ENCODE peak calls at places on chromosomes 5 and 9, in nine cellular contexts. One of them, this sample, is unnamed.

GRCh38 chr9:29456940-29457339 is 1883.7 kb upstream of the C9orf72 start:
- DNase-seq in LoVo: no peak
- DNase-seq in HuH-7: no peak
- DNase-seq in T-helper 2 cell: no peak
- DNase-seq in non-pigmented ciliary epithelial cell: no peak
- DNase-seq in EH: no peak
- DNase-seq in astrocyte of the spinal cord: peak
- DNase-seq in RPMI7951: peak
- DNase-seq in HFFc6: peak
- DNase-seq in this sample: no peak

GRCh38 chr5:179906795-179907569 is 715 bp downstream of the TBC1D9B start:
- DNase-seq in T-helper 2 cell: peak
- DNase-seq in LoVo: peak
- DNase-seq in HFFc6: no peak
- DNase-seq in non-pigmented ciliary epithelial cell: no peak
- DNase-seq in HuH-7: peak
- DNase-seq in EH: peak
- DNase-seq in astrocyte of the spinal cord: peak
- DNase-seq in RPMI7951: peak
- DNase-seq in this sample: no peak

GRCh38 chr5:17169507-17169906 is 47.9 kb upstream of the BASP1 start:
- DNase-seq in astrocyte of the spinal cord: no peak
- DNase-seq in EH: peak
- DNase-seq in LoVo: no peak
- DNase-seq in RPMI7951: no peak
- DNase-seq in HuH-7: no peak
- DNase-seq in non-pigmented ciliary epithelial cell: no peak
- DNase-seq in HFFc6: peak
- DNase-seq in T-helper 2 cell: no peak
- DNase-seq in this sample: no peak

GRCh38 chr9:124344291-124345050 is 70.8 kb downstream of the PSMB7 start:
- DNase-seq in non-pigmented ciliary epithelial cell: no peak
- DNase-seq in EH: no peak
- DNase-seq in T-helper 2 cell: no peak
- DNase-seq in astrocyte of the spinal cord: no peak
- DNase-seq in LoVo: no peak
- DNase-seq in RPMI7951: no peak
- DNase-seq in HFFc6: no peak
- DNase-seq in HuH-7: no peak
- DNase-seq in this sample: no peak

GRCh38 chr5:169029661-169030274 is 271.2 kb downstream of the SLIT3 start:
- DNase-seq in LoVo: no peak
- DNase-seq in astrocyte of the spinal cord: peak
- DNase-seq in RPMI7951: no peak
- DNase-seq in HFFc6: no peak
- DNase-seq in non-pigmented ciliary epithelial cell: no peak
- DNase-seq in HuH-7: no peak
- DNase-seq in EH: no peak
- DNase-seq in T-helper 2 cell: no peak
- DNase-seq in this sample: no peak

GRCh38 chr9:109471994-109472393 is 26.1 kb downstream of the PTPN3 start:
- DNase-seq in astrocyte of the spinal cord: no peak
- DNase-seq in LoVo: no peak
- DNase-seq in HuH-7: no peak
- DNase-seq in HFFc6: no peak
- DNase-seq in T-helper 2 cell: no peak
- DNase-seq in EH: no peak
- DNase-seq in non-pigmented ciliary epithelial cell: no peak
- DNase-seq in RPMI7951: peak
- DNase-seq in this sample: no peak

GRCh38 chr9:77735515-77735914 is 87.4 kb upstream of the GNA14 start:
- DNase-seq in HuH-7: no peak
- DNase-seq in EH: peak
- DNase-seq in RPMI7951: no peak
- DNase-seq in LoVo: no peak
- DNase-seq in T-helper 2 cell: no peak
- DNase-seq in non-pigmented ciliary epithelial cell: peak
- DNase-seq in HFFc6: no peak
- DNase-seq in astrocyte of the spinal cord: peak
- DNase-seq in this sample: no peak

GRCh38 chr5:35926389-35927051 is 11.9 kb downstream of the CAPSL start:
- DNase-seq in non-pigmented ciliary epithelial cell: no peak
- DNase-seq in HFFc6: peak
- DNase-seq in astrocyte of the spinal cord: peak
- DNase-seq in T-helper 2 cell: peak
- DNase-seq in RPMI7951: peak
- DNase-seq in LoVo: peak
- DNase-seq in EH: peak
- DNase-seq in HuH-7: peak
- DNase-seq in this sample: no peak

GRCh38 chr9:86549920-86550319 is 195.7 kb upstream of the TUT7 start:
- DNase-seq in LoVo: no peak
- DNase-seq in HFFc6: no peak
- DNase-seq in T-helper 2 cell: no peak
- DNase-seq in RPMI7951: peak
- DNase-seq in astrocyte of the spinal cord: no peak
- DNase-seq in non-pigmented ciliary epithelial cell: no peak
- DNase-seq in HuH-7: no peak
- DNase-seq in EH: peak
- DNase-seq in this sample: peak

GRCh38 chr9:110143969-110144545 is 63.9 kb downstream of the C9orf152 start:
- DNase-seq in LoVo: no peak
- DNase-seq in EH: no peak
- DNase-seq in T-helper 2 cell: no peak
- DNase-seq in astrocyte of the spinal cord: no peak
- DNase-seq in RPMI7951: no peak
- DNase-seq in HFFc6: no peak
- DNase-seq in non-pigmented ciliary epithelial cell: no peak
- DNase-seq in HuH-7: no peak
- DNase-seq in this sample: no peak

GRCh38 chr9:68574150-68574549 is 33.5 kb upstream of the TMEM252 start:
- DNase-seq in EH: no peak
- DNase-seq in RPMI7951: no peak
- DNase-seq in HFFc6: no peak
- DNase-seq in non-pigmented ciliary epithelial cell: no peak
- DNase-seq in LoVo: no peak
- DNase-seq in T-helper 2 cell: no peak
- DNase-seq in astrocyte of the spinal cord: no peak
- DNase-seq in HuH-7: no peak
- DNase-seq in this sample: no peak

GRCh38 chr5:473344-474192 is 30.6 kb downstream of the EXOC3 start:
- DNase-seq in EH: peak
- DNase-seq in LoVo: peak
- DNase-seq in HuH-7: no peak
- DNase-seq in non-pigmented ciliary epithelial cell: no peak
- DNase-seq in RPMI7951: peak
- DNase-seq in T-helper 2 cell: no peak
- DNase-seq in HFFc6: peak
- DNase-seq in astrocyte of the spinal cord: peak
- DNase-seq in this sample: no peak

GRCh38 chr9:98724810-98725530 is 16.2 kb upstream of the GABBR2 start:
- DNase-seq in non-pigmented ciliary epithelial cell: no peak
- DNase-seq in T-helper 2 cell: no peak
- DNase-seq in astrocyte of the spinal cord: no peak
- DNase-seq in HuH-7: no peak
- DNase-seq in LoVo: no peak
- DNase-seq in HFFc6: no peak
- DNase-seq in EH: no peak
- DNase-seq in RPMI7951: no peak
- DNase-seq in this sample: no peak

GRCh38 chr5:122581629-122582028 is 193.3 kb upstream of the SNX2 start:
- DNase-seq in HFFc6: no peak
- DNase-seq in HuH-7: no peak
- DNase-seq in RPMI7951: peak
- DNase-seq in T-helper 2 cell: no peak
- DNase-seq in non-pigmented ciliary epithelial cell: no peak
- DNase-seq in EH: no peak
- DNase-seq in astrocyte of the spinal cord: no peak
- DNase-seq in LoVo: no peak
- DNase-seq in this sample: no peak

GRCh38 chr9:14018061-14018460 is 295.9 kb downstream of the NFIB start:
- DNase-seq in LoVo: no peak
- DNase-seq in non-pigmented ciliary epithelial cell: no peak
- DNase-seq in astrocyte of the spinal cord: peak
- DNase-seq in EH: no peak
- DNase-seq in RPMI7951: peak
- DNase-seq in HFFc6: no peak
- DNase-seq in HuH-7: no peak
- DNase-seq in T-helper 2 cell: no peak
- DNase-seq in this sample: no peak

GRCh38 chr9:120267929-120268328 is 312.0 kb downstream of the CDK5RAP2 start:
- DNase-seq in LoVo: no peak
- DNase-seq in non-pigmented ciliary epithelial cell: no peak
- DNase-seq in EH: peak
- DNase-seq in HuH-7: no peak
- DNase-seq in RPMI7951: peak
- DNase-seq in HFFc6: no peak
- DNase-seq in T-helper 2 cell: no peak
- DNase-seq in astrocyte of the spinal cord: no peak
- DNase-seq in this sample: no peak

GRCh38 chr5:115699967-115700366 is 74.1 kb upstream of the TMED7 start:
- DNase-seq in LoVo: no peak
- DNase-seq in non-pigmented ciliary epithelial cell: no peak
- DNase-seq in T-helper 2 cell: no peak
- DNase-seq in EH: no peak
- DNase-seq in RPMI7951: no peak
- DNase-seq in astrocyte of the spinal cord: no peak
- DNase-seq in HFFc6: no peak
- DNase-seq in HuH-7: no peak
- DNase-seq in this sample: no peak

GRCh38 chr5:62547929-62548678 is 30.5 kb upstream of the LRRC70 start:
- DNase-seq in HuH-7: no peak
- DNase-seq in RPMI7951: no peak
- DNase-seq in non-pigmented ciliary epithelial cell: no peak
- DNase-seq in astrocyte of the spinal cord: no peak
- DNase-seq in HFFc6: no peak
- DNase-seq in EH: peak
- DNase-seq in LoVo: no peak
- DNase-seq in T-helper 2 cell: no peak
- DNase-seq in this sample: no peak

GRCh38 chr9:133405508-133406009 is 12.3 kb downstream of the REXO4 start:
- DNase-seq in RPMI7951: no peak
- DNase-seq in non-pigmented ciliary epithelial cell: no peak
- DNase-seq in EH: peak
- DNase-seq in LoVo: no peak
- DNase-seq in HFFc6: peak
- DNase-seq in astrocyte of the spinal cord: peak
- DNase-seq in HuH-7: no peak
- DNase-seq in T-helper 2 cell: no peak
- DNase-seq in this sample: no peak

GRCh38 chr5:14721990-14722656 is 57.6 kb downstream of the OTULIN start:
- DNase-seq in non-pigmented ciliary epithelial cell: no peak
- DNase-seq in T-helper 2 cell: no peak
- DNase-seq in astrocyte of the spinal cord: no peak
- DNase-seq in EH: peak
- DNase-seq in HFFc6: peak
- DNase-seq in RPMI7951: peak
- DNase-seq in LoVo: no peak
- DNase-seq in HuH-7: peak
- DNase-seq in this sample: no peak

GRCh38 chr9:127693697-127694096 is 13.1 kb upstream of the CFAP157 start:
- DNase-seq in HFFc6: no peak
- DNase-seq in LoVo: no peak
- DNase-seq in non-pigmented ciliary epithelial cell: no peak
- DNase-seq in T-helper 2 cell: no peak
- DNase-seq in EH: no peak
- DNase-seq in HuH-7: no peak
- DNase-seq in astrocyte of the spinal cord: no peak
- DNase-seq in RPMI7951: no peak
- DNase-seq in this sample: no peak